ENCODE peak calls at places on chromosomes 1 and 21, in five cellular contexts. R, G, L, F and K are unnamed samples.

GRCh38 chr21:17050156-17050555 is 462.7 kb upstream of the CXADR start:
- DNase-seq in R (no peak), G (no peak), L (no peak), F (no peak), K (no peak)

GRCh38 chr1:166485620-166486019 is 318.8 kb upstream of the FAM78B start:
- DNase-seq in R (peak), G (no peak), L (no peak), F (no peak), K (no peak)

GRCh38 chr1:190098756-190099155 is 378.9 kb downstream of the BRINP3 start:
- DNase-seq in R (no peak), G (no peak), L (no peak), F (no peak), K (no peak)

GRCh38 chr1:32339363-32339978 is 3.4 kb upstream of the MARCKSL1 start:
- DNase-seq in R (peak), G (no peak), L (no peak), F (peak), K (peak)

GRCh38 chr1:143698016-143698415 is 273.8 kb downstream of the FAM72C start:
- DNase-seq in R (peak), G (peak), L (no peak), F (peak), K (no peak)

GRCh38 chr1:209493584-209493983 is 89.9 kb upstream of the CAMK1G start:
- DNase-seq in R (no peak), G (no peak), L (no peak), F (no peak), K (no peak)

GRCh38 chr1:176694713-176695112 is 231.7 kb downstream of the PAPPA2 start:
- DNase-seq in R (no peak), G (no peak), L (no peak), F (no peak), K (no peak)

GRCh38 chr1:246035060-246035531 is 472.0 kb downstream of the SMYD3 start:
- DNase-seq in R (no peak), G (no peak), L (no peak), F (peak), K (no peak)

GRCh38 chr21:38600106-38600505 is 101.8 kb upstream of the ERG start:
- DNase-seq in R (no peak), G (no peak), L (no peak), F (no peak), K (no peak)

GRCh38 chr1:45337630-45338320 is 2.2 kb upstream of the TOE1 start:
- DNase-seq in R (no peak), G (no peak), L (no peak), F (no peak), K (no peak)

DNA sequence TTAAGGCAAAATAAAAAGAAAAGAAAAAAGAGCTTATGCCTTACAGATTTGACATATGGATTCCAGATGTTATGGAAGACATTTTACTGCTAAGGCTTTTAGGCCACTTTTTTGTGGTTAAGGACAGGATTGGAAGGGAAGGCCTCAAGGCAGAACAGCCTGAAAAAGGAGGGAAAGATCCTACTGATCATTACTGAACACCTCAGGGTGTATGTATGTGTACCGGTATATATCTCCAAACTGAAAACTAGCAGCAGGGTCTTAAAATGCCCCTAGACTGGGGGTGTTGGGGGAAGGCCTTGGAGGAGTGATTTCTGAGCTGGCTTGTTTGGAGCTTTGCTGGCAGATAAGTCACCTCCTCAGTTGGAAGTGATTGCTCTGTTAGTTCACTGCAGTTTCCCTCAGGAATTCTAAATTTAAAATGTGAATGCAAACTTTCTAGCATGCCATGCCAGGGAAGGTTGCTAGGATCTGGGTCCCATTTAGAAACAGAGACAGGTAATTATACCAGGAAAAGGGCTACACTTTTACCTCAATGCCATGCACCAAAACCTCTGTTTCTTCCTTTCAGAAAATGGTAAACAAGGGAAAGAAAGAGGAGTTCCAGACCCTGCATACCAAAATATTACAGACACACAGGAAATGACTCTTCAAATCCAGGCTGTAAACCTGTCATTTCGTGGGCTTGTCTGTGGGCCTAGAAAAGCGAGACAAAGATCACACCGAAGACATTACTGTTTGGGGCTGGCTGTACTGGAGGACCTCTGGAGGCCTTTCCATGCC is 15.0 kb downstream of the C1orf52 start:
- DNase-seq in R (no peak), G (no peak), L (no peak), F (peak), K (no peak)
- TF ChIP-seq CTCF in R (no peak), G (no peak), L (no peak), F (no peak), K (no peak)

GRCh38 chr1:11272842-11273594 is at the start of gene UBIAD1:
- DNase-seq in R (peak), G (peak), L (peak), F (peak), K (peak)

GRCh38 chr1:11279152-11279551 is 6.2 kb downstream of the UBIAD1 start:
- DNase-seq in R (no peak), G (no peak), L (no peak), F (no peak), K (no peak)

GRCh38 chr1:11272544-11272841 is 505 bp upstream of the UBIAD1 start:
- DNase-seq in R (no peak), G (no peak), L (no peak), F (no peak), K (no peak)

GRCh38 chr1:11279630-11280029 is 6.6 kb downstream of the UBIAD1 start:
- DNase-seq in R (no peak), G (no peak), L (no peak), F (no peak), K (no peak)

GRCh38 chr1:11273595-11274234 is 717 bp downstream of the UBIAD1 start:
- DNase-seq in R (no peak), G (no peak), L (no peak), F (no peak), K (no peak)
- TF ChIP-seq CTCF in R (no peak), G (no peak), L (no peak), F (no peak), K (no peak)

GRCh38 chr1:53359225-53359933 is 31.5 kb upstream of the LRP8 start:
- DNase-seq in R (no peak), G (no peak), L (no peak), F (no peak), K (no peak)

GRCh38 chr1:53362270-53362669 is 34.4 kb upstream of the LRP8 start:
- DNase-seq in R (no peak), G (no peak), L (no peak), F (no peak), K (no peak)

GRCh38 chr1:53362851-53363642 is 35.2 kb upstream of the LRP8 start:
- DNase-seq in R (no peak), G (no peak), L (no peak), F (no peak), K (no peak)

GRCh38 chr1:53359934-53360276 is 32.0 kb upstream of the LRP8 start:
- DNase-seq in R (no peak), G (no peak), L (no peak), F (no peak), K (no peak)

DNA sequence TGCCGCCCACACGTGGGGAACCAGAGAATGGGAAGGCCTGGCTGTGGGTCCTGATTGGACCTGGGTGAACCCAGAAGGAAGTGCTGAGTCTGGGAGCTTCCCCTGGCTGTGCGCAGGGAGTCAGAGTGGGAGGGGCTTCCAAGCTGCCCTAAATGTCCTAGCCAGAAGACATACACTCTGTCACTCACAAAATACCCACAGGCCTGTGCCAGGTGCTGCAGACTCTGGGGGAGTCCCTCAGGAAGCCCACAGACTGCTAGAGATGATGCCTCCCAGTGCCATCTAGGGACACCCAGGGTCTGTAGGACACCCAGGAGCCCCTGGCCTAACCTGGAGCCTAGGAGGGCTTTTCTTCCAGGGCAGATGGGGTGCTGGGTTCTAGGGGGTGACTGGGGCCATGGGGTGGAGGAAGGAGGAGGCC is 33.7 kb upstream of the LRP8 start:
- DNase-seq in R (no peak), G (no peak), L (no peak), F (no peak), K (no peak)
- TF ChIP-seq CTCF in R (no peak), G (no peak), L (no peak), F (no peak), K (no peak)

GRCh38 chr1:203031467-203031866 is 5.2 kb downstream of the PPFIA4 start:
- DNase-seq in R (no peak), G (no peak), L (no peak), F (no peak), K (no peak)
- TF ChIP-seq CTCF in R (peak), G (no peak), L (no peak), F (no peak), K (peak)

GRCh38 chr1:36211841-36212240 is 12.4 kb upstream of the THRAP3 start:
- DNase-seq in R (no peak), G (no peak), L (no peak), F (no peak), K (no peak)

GRCh38 chr1:36222481-36223372 is 1.5 kb upstream of the THRAP3 start:
- DNase-seq in R (no peak), G (no peak), L (no peak), F (peak), K (no peak)

GRCh38 chr1:36212782-36213181 is 11.5 kb upstream of the THRAP3 start:
- DNase-seq in R (peak), G (no peak), L (no peak), F (no peak), K (no peak)

GRCh38 chr1:36223373-36223995 is 759 bp upstream of the THRAP3 start:
- DNase-seq in R (peak), G (no peak), L (peak), F (peak), K (no peak)

DNA sequence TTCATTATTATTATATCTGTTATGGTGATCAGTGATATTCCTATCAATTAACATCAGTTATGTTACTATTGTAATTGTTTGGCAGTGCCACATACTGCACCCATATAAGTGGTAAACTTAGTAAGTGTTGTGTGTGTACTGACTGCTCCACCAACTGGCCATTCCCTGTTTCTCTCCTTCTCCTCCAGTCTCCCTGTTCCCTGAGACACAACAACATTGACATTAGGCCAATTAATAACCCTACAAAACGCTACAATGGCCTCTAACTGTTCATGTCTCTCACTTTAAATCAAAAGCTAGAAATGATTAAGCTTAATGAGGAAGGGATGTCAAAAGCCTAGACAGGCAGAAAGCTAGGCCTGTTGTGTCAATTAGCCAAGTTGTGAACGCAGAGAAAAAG is 6.6 kb upstream of the THRAP3 start:
- DNase-seq in R (peak), G (no peak), L (no peak), F (peak), K (no peak)
- TF ChIP-seq CTCF in R (peak), G (peak), L (no peak), F (peak), K (no peak)

DNA sequence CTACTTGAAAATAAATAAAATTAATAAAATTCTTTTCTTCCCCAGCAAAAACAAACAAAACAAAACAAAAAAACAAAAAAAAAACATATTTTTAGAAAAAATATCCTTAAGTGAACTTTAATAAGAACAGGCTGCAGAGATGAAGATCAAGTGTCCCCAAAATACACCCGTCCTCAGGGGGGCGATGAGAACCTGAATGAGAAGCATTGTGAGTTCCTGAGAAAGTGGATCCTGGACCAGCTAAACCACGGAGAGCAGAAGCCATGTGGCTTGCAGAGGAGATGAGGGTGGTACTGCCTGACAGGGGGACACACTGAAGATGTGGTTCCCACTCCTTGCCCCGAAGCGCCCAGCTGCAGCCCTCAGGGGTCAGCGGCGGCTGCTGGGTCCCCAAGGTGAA is 89.3 kb downstream of the ITPKB start:
- DNase-seq in R (no peak), G (no peak), L (no peak), F (peak), K (no peak)
- TF ChIP-seq CTCF in R (no peak), G (peak), L (peak), F (peak), K (peak)

GRCh38 chr1:164772635-164773034 is 213.7 kb downstream of the PBX1 start:
- DNase-seq in R (peak), G (peak), L (no peak), F (peak), K (no peak)
- TF ChIP-seq CTCF in R (no peak), G (no peak), L (no peak), F (no peak), K (no peak)

GRCh38 chr1:152047954-152048640 is 11.3 kb upstream of the S100A11 start:
- DNase-seq in R (peak), G (peak), L (peak), F (peak), K (peak)
- TF ChIP-seq CTCF in R (peak), G (peak), L (peak), F (peak), K (peak)

GRCh38 chr1:207579436-207579799 is 65.5 kb upstream of the CR1L start:
- DNase-seq in R (peak), G (peak), L (no peak), F (peak), K (no peak)
- TF ChIP-seq CTCF in R (peak), G (peak), L (no peak), F (peak), K (peak)

DNA sequence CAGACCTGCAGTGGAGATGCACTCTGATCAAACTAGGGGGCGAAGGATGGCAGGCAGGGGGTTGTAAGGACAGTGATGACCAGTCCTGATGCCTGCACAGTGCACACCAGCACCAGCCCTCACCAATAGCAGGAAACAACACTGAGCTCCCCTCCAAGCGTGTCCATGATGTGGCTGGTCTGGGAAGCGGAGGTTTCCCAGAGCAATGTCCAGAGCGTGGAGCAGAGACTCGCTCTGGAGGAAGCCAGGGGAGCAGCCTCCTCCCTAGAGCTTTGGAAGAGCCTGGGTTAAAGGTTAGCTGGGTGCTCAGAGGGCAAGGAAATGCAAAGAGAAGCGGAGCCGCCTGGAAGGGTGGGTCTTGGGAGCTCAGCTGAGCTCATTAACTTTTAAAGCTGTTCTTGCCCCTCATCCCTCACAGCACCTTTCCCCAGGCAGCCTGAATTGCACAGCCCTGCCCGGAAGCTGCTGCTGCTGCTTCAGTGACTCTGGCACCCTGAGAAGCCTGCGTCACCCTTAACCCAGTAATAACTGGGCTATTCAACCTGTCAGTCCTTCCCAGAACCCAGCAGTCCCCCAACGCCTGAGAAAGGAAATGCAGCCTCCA is 162.2 kb upstream of the RAB4A start:
- DNase-seq in R (no peak), G (no peak), L (no peak), F (no peak), K (no peak)
- TF ChIP-seq CTCF in R (no peak), G (no peak), L (no peak), F (no peak), K (no peak)